ENCODE peak calls at places on chromosomes 13 and 19, in ten cellular contexts. Z is tibial nerve; D is AG20443; V is esophagus squamous epithelium; A is lung; K is activated CD4-positive, alpha-beta T cell treated with anti-CD3 and anti-CD28 coated beads, Interleukin-2, amount 10 ng/mL, durations not matched to agents 7 days and 5 days; R is GM03348; J is CD8-positive, alpha-beta T cell; U is neuronal stem cell; Q is GM12891. W is an unnamed sample.

GRCh38 chr13:99484405-99484981 is 16.8 kb upstream of the TM9SF2 start:
- DNase-seq in K (peak), Q (no peak), V (no peak), Z (no peak), U (no peak), D (peak), R (peak), A (no peak), J (no peak), W (no peak)

GRCh38 chr19:51478381-51479285 is at the start of gene CEACAM18:
- DNase-seq in V (no peak), J (no peak), Q (no peak), K (no peak), D (no peak), A (no peak), Z (no peak), U (no peak), R (no peak), W (no peak)

GRCh38 chr13:106859505-106859904 is 291.6 kb upstream of the ARGLU1 start:
- DNase-seq in A (no peak), Z (no peak), J (no peak), R (no peak), K (no peak), Q (no peak), U (no peak), D (no peak), V (no peak), W (no peak)

GRCh38 chr19:3457531-3458228 is 22.6 kb downstream of the SMIM24 start:
- DNase-seq in U (no peak), Z (no peak), Q (no peak), A (no peak), V (no peak), D (no peak), J (no peak), R (no peak), K (no peak), W (no peak)

GRCh38 chr13:49020328-49020727 is 44.6 kb downstream of the FNDC3A start:
- DNase-seq in U (no peak), R (no peak), Z (no peak), J (no peak), Q (no peak), V (no peak), D (no peak), K (no peak), A (no peak), W (no peak)

GRCh38 chr13:57568865-57569264 is 62.7 kb upstream of the PCDH17 start:
- DNase-seq in V (no peak), K (no peak), A (no peak), R (no peak), Z (no peak), D (no peak), U (no peak), Q (no peak), J (no peak), W (no peak)

GRCh38 chr13:38223093-38223492 is 126.6 kb upstream of the UFM1 start:
- DNase-seq in K (no peak), Z (no peak), J (no peak), V (no peak), D (peak), R (peak), U (peak), Q (no peak), A (no peak), W (no peak)

GRCh38 chr13:22018297-22019210 is 347.7 kb downstream of the FGF9 start:
- DNase-seq in Q (no peak), J (no peak), U (no peak), R (no peak), K (peak), A (no peak), D (no peak), Z (no peak), V (no peak), W (no peak)

GRCh38 chr13:68715651-68716050 is 1392.0 kb upstream of the ATXN8OS start:
- DNase-seq in V (no peak), R (no peak), A (no peak), Z (no peak), K (no peak), J (no peak), D (no peak), Q (no peak), U (no peak), W (no peak)

GRCh38 chr13:113080361-113080831 is 25.2 kb upstream of the F7 start:
- DNase-seq in K (no peak), J (no peak), A (no peak), R (no peak), V (no peak), D (no peak), Z (no peak), Q (no peak), U (no peak), W (no peak)

GRCh38 chr19:33289261-33289660 is 13.1 kb downstream of the CEBPA start:
- DNase-seq in Z (no peak), J (no peak), D (no peak), A (no peak), K (no peak), U (no peak), Q (no peak), V (no peak), R (no peak), W (no peak)

GRCh38 chr13:95564948-95565347 is 12.4 kb downstream of the CLDN10 start:
- DNase-seq in J (no peak), K (no peak), V (no peak), U (no peak), Z (no peak), D (peak), A (no peak), R (peak), Q (no peak), W (no peak)

GRCh38 chr19:50705422-50706019 is 14.1 kb downstream of the SHANK1 start:
- DNase-seq in Q (peak), V (no peak), J (peak), A (no peak), R (peak), K (peak), D (peak), U (no peak), Z (no peak), W (peak)

GRCh38 chr19:52221031-52221430 is 31.2 kb downstream of the PPP2R1A start:
- DNase-seq in Z (no peak), V (no peak), D (no peak), U (no peak), Q (no peak), K (no peak), A (no peak), J (no peak), R (no peak), W (no peak)

GRCh38 chr19:36215276-36216171 is 618 bp downstream of the ZNF146 start:
- DNase-seq in A (no peak), U (peak), K (peak), Q (no peak), Z (no peak), J (no peak), D (peak), R (peak), V (no peak), W (no peak)

GRCh38 chr13:79409828-79410227 is 3.8 kb upstream of the RBM26 start:
- DNase-seq in V (no peak), Z (no peak), D (no peak), J (no peak), K (no peak), A (no peak), R (no peak), Q (no peak), U (no peak), W (no peak)

GRCh38 chr19:7658219-7658686 is 10.6 kb upstream of the RETN start:
- DNase-seq in A (no peak), R (no peak), D (no peak), U (no peak), V (no peak), K (peak), Q (peak), Z (no peak), J (peak), W (no peak)

GRCh38 chr19:17797397-17798201 is 2.7 kb downstream of the B3GNT3 start:
- DNase-seq in V (no peak), R (no peak), U (no peak), A (no peak), D (peak), K (no peak), Z (no peak), J (no peak), Q (no peak), W (no peak)

GRCh38 chr13:46086985-46087384 is 17.8 kb downstream of the CPB2 start:
- DNase-seq in V (no peak), D (no peak), Q (no peak), Z (no peak), A (no peak), J (no peak), R (no peak), K (no peak), U (no peak), W (no peak)

GRCh38 chr19:18053571-18054219 is 33.0 kb downstream of the IL12RB1 start:
- DNase-seq in Z (no peak), D (peak), A (no peak), Q (no peak), K (peak), U (no peak), R (no peak), V (no peak), J (no peak), W (no peak)

GRCh38 chr13:44373601-44374347 is at the start of gene SERP2:
- DNase-seq in V (no peak), J (no peak), Q (no peak), Z (no peak), R (peak), U (peak), A (no peak), K (no peak), D (peak), W (peak)

GRCh38 chr13:109422163-109422562 is 364.2 kb downstream of the IRS2 start:
- DNase-seq in Z (no peak), D (no peak), V (no peak), R (no peak), Q (no peak), K (no peak), A (no peak), J (no peak), U (no peak), W (no peak)

GRCh38 chr13:76641056-76641455 is 245.1 kb downstream of the KCTD12 start:
- DNase-seq in Q (no peak), J (no peak), Z (no peak), A (no peak), K (no peak), V (no peak), R (no peak), D (no peak), U (no peak), W (no peak)

GRCh38 chr13:89750371-89750770 is 1597.1 kb upstream of the MIR17HG start:
- DNase-seq in A (no peak), V (no peak), Q (no peak), K (no peak), U (no peak), R (no peak), D (no peak), Z (no peak), J (no peak), W (no peak)

GRCh38 chr13:94710881-94711560 is 1.3 kb downstream of the SOX21 start:
- DNase-seq in Q (peak), Z (no peak), R (peak), V (no peak), D (peak), J (no peak), U (no peak), A (no peak), K (no peak), W (no peak)

GRCh38 chr13:42740753-42741152 is 40.6 kb upstream of the FAM216B start:
- DNase-seq in R (no peak), Z (peak), V (no peak), U (no peak), K (no peak), J (no peak), A (peak), Q (no peak), D (no peak), W (no peak)

GRCh38 chr19:18007939-18008673 is at the start of gene ARRDC2:
- DNase-seq in U (peak), Z (peak), Q (peak), D (peak), A (peak), J (peak), R (peak), K (peak), V (peak), W (peak)

GRCh38 chr13:100560498-100561215 is 27.9 kb downstream of the GGACT start:
- DNase-seq in R (no peak), V (no peak), Z (no peak), J (no peak), A (no peak), D (no peak), U (no peak), K (no peak), Q (no peak), W (peak)

GRCh38 chr19:8370176-8371010 is 6.4 kb downstream of the ANGPTL4 start:
- DNase-seq in Z (peak), V (no peak), K (no peak), A (no peak), J (no peak), Q (no peak), D (no peak), R (no peak), U (no peak), W (no peak)

GRCh38 chr13:42836930-42837329 is 55.5 kb downstream of the FAM216B start:
- DNase-seq in U (no peak), R (peak), K (no peak), J (no peak), A (no peak), D (peak), Q (no peak), V (no peak), Z (no peak), W (peak)

GRCh38 chr13:113579686-113580085 is 4.9 kb upstream of the TFDP1 start:
- DNase-seq in Z (no peak), V (no peak), A (no peak), K (no peak), U (no peak), R (no peak), J (peak), D (no peak), Q (no peak), W (no peak)

GRCh38 chr13:94362411-94362909 is 117.0 kb downstream of the DCT start:
- DNase-seq in J (peak), K (peak), R (peak), Q (peak), U (peak), A (peak), Z (peak), D (peak), V (peak), W (peak)

GRCh38 chr19:46372901-46373572 is 26.1 kb downstream of the PPP5C start:
- DNase-seq in R (peak), Z (no peak), U (peak), V (no peak), K (no peak), J (no peak), Q (no peak), D (peak), A (no peak), W (peak)

GRCh38 chr19:51407631-51408131 is 9.8 kb downstream of the SIGLEC10 start:
- DNase-seq in Z (no peak), D (peak), R (no peak), A (no peak), V (no peak), K (peak), Q (no peak), U (no peak), J (peak), W (peak)

GRCh38 chr19:3413796-3414327 is 47.5 kb downstream of the NFIC start:
- DNase-seq in U (no peak), Q (no peak), R (no peak), V (no peak), K (no peak), Z (no peak), D (no peak), J (no peak), A (no peak), W (peak)

GRCh38 chr19:16649734-16650133 is 10.2 kb downstream of the SMIM7 start:
- DNase-seq in V (no peak), U (no peak), A (no peak), J (no peak), D (peak), Q (no peak), K (no peak), R (no peak), Z (no peak), W (no peak)

GRCh38 chr19:37928527-37929286 is 21.7 kb downstream of the SIPA1L3 start:
- DNase-seq in R (no peak), Z (no peak), A (no peak), J (no peak), V (no peak), K (no peak), Q (peak), D (no peak), U (no peak), W (peak)

W was measured in G401.